ENCODE peak calls at places on chromosomes 5 and 9, in six cellular contexts. I is body of pancreas, E is heart right ventricle, Z is psoas muscle, G is left ventricle myocardium inferior, T is spleen. N is an unnamed sample. For H3K4me1, the result is how much of the 10 kb centered on the place peaks cover.

GRCh38 chr5:116862632-116863455 is 288.2 kb upstream of the SEMA6A start:
- DNase-seq in I (no peak), E (no peak), Z (no peak), G (no peak), T (no peak), N (no peak)

GRCh38 chr9:109966643-109967368 is 186.8 kb downstream of the PALM2AKAP2 start:
- DNase-seq in I (no peak), E (no peak), Z (no peak), G (no peak), T (peak), N (no peak)

GRCh38 chr5:80190960-80191359 is 64.9 kb downstream of the SERINC5 start:
- DNase-seq in I (no peak), E (no peak), Z (no peak), G (no peak), T (no peak), N (no peak)

GRCh38 chr9:91741529-91741928 is 208.5 kb downstream of the ROR2 start:
- DNase-seq in I (no peak), E (no peak), Z (no peak), G (no peak), T (no peak), N (no peak)

GRCh38 chr9:108834959-108835696 is 20.7 kb downstream of the ACTL7B start:
- DNase-seq in I (no peak), E (no peak), Z (no peak), G (no peak), T (no peak), N (no peak)

GRCh38 chr5:773517-774264 is 10.8 kb downstream of the ZDHHC11B start:
- DNase-seq in I (peak), E (no peak), Z (no peak), G (no peak), T (peak), N (peak)

GRCh38 chr9:97548819-97549540 is 47.5 kb downstream of the TMOD1 start:
- DNase-seq in I (no peak), E (no peak), Z (no peak), G (no peak), T (no peak), N (no peak)

GRCh38 chr9:2262809-2263510 is 247.8 kb downstream of the SMARCA2 start:
- DNase-seq in I (no peak), E (no peak), Z (no peak), G (no peak), T (no peak), N (no peak)

GRCh38 chr9:88535932-88536324 is 950 bp downstream of the NXNL2 start:
- DNase-seq in I (peak), E (no peak), Z (no peak), G (no peak), T (peak), N (peak)

GRCh38 chr9:34663296-34663590 is 786 bp upstream of the CCL27 start:
- DNase-seq in I (no peak), E (no peak), Z (no peak), G (no peak), T (no peak), N (no peak)

GRCh38 chr9:138075961-138076649 is 198.5 kb downstream of the CACNA1B start:
- DNase-seq in I (peak), E (no peak), Z (no peak), G (no peak), T (no peak), N (no peak)

GRCh38 chr5:158874343-158874742 is 225.4 kb downstream of the EBF1 start:
- DNase-seq in I (no peak), E (no peak), Z (no peak), G (no peak), T (no peak), N (no peak)

GRCh38 chr5:166074839-166075481 is 2216.5 kb upstream of the WWC1 start:
- DNase-seq in I (no peak), E (no peak), Z (no peak), G (no peak), T (no peak), N (no peak)

GRCh38 chr5:82855893-82856292 is 221.3 kb downstream of the TMEM167A start:
- DNase-seq in I (no peak), E (no peak), Z (no peak), G (no peak), T (no peak), N (no peak)

GRCh38 chr5:18807256-18808193 is 1173.3 kb downstream of the TAF11L14 start:
- DNase-seq in I (no peak), E (no peak), Z (no peak), G (no peak), T (no peak), N (no peak)

GRCh38 chr5:33275921-33276705 is 164.7 kb upstream of the TARS1 start:
- DNase-seq in I (no peak), E (no peak), Z (no peak), G (no peak), T (no peak), N (no peak)

GRCh38 chr5:108748354-108749129 is 845 bp downstream of the FER start:
- DNase-seq in I (peak), E (peak), Z (peak), G (peak), T (peak), N (peak)

GRCh38 chr5:114362977-114363721 is 1.3 kb downstream of the KCNN2 start:
- DNase-seq in I (peak), E (no peak), Z (peak), G (no peak), T (no peak), N (peak)

GRCh38 chr5:170470275-170470674 is 33.5 kb upstream of the KCNIP1 start:
- DNase-seq in I (no peak), E (no peak), Z (no peak), G (no peak), T (no peak), N (no peak)

GRCh38 chr9:107847977-107848376 is 358.4 kb upstream of the KLF4 start:
- DNase-seq in I (no peak), E (no peak), Z (no peak), G (no peak), T (no peak), N (no peak)

GRCh38 chr9:95689669-95690068 is 172.9 kb upstream of the PTCH1 start:
- DNase-seq in I (no peak), E (no peak), Z (no peak), G (no peak), T (no peak), N (no peak)

GRCh38 chr5:113081881-113082546 is 105.4 kb downstream of the DCP2 start:
- DNase-seq in I (no peak), E (no peak), Z (no peak), G (no peak), T (no peak), N (no peak)

GRCh38 chr5:14781106-14781505 is 90.5 kb downstream of the ANKH start:
- DNase-seq in I (no peak), E (no peak), Z (no peak), G (no peak), T (no peak), N (no peak)

GRCh38 chr5:135482383-135482933 is 30.3 kb upstream of the TIFAB start:
- DNase-seq in I (no peak), E (no peak), Z (no peak), G (no peak), T (no peak), N (peak)

GRCh38 chr5:122297587-122298298 is 14.3 kb upstream of the SNCAIP start:
- DNase-seq in I (no peak), E (no peak), Z (no peak), G (no peak), T (no peak), N (no peak)

GRCh38 chr5:132250547-132250946 is 6.9 kb upstream of the PDLIM4 start:
- DNase-seq in I (peak), E (peak), Z (no peak), G (no peak), T (peak), N (peak)

GRCh38 chr5:124353016-124353415 is 393.4 kb downstream of the ZNF608 start:
- DNase-seq in I (no peak), E (no peak), Z (no peak), G (no peak), T (no peak), N (no peak)

GRCh38 chr5:52757527-52757926 is 30.2 kb upstream of the ITGA1 start:
- DNase-seq in I (no peak), E (no peak), Z (no peak), G (no peak), T (no peak), N (no peak)

GRCh38 chr5:134406390-134406789 is 5.3 kb downstream of the CDKN2AIPNL start:
- DNase-seq in I (no peak), E (no peak), Z (no peak), G (no peak), T (no peak), N (no peak)

GRCh38 chr5:172488221-172488620 is 33.9 kb upstream of the SH3PXD2B start:
- DNase-seq in I (no peak), E (no peak), Z (no peak), G (no peak), T (no peak), N (peak)

GRCh38 chr5:65030056-65030455 is 261.3 kb downstream of the CWC27 start:
- DNase-seq in I (no peak), E (no peak), Z (no peak), G (no peak), T (no peak), N (no peak)

GRCh38 chr9:113309204-113309813 is 6.1 kb upstream of the RNF183 start:
- DNase-seq in I (peak), E (peak), Z (no peak), G (no peak), T (no peak), N (no peak)

GRCh38 chr9:121297414-121297813 is 29.5 kb downstream of the GSN start:
- DNase-seq in I (no peak), E (no peak), Z (no peak), G (no peak), T (no peak), N (no peak)

GRCh38 chr9:109139851-109140250 is 20.1 kb upstream of the TMEM245 start:
- DNase-seq in I (no peak), E (no peak), Z (no peak), G (no peak), T (no peak), N (no peak)

GRCh38 chr5:179168636-179169035 is 108.5 kb downstream of the ZNF354C start:
- DNase-seq in I (peak), E (no peak), Z (peak), G (no peak), T (peak), N (no peak)

GRCh38 chr9:127899200-127899943 is at the start of gene ST6GALNAC6:
- DNase-seq in I (peak), E (peak), Z (peak), G (peak), T (peak), N (peak)
- TF ChIP-seq CTCF in I (no peak), E (peak), Z (no peak), G (peak), T (no peak), N (no peak)

GRCh38 chr5:81609810-81610375 is 141.0 kb downstream of the SSBP2 start:
- DNase-seq in I (no peak), E (no peak), Z (no peak), G (no peak), T (no peak), N (no peak)
- H3K4me1 ChIP-seq in I (under half), E (under half), Z (under half), G (under half), T (under half), N (under half)

GRCh38 chr9:128152133-128152780 is 3.0 kb downstream of the LCN2 start:
- DNase-seq in I (no peak), E (no peak), Z (peak), G (no peak), T (peak), N (peak)

GRCh38 chr9:128149001-128149701 is at the start of gene LCN2:
- DNase-seq in I (peak), E (no peak), Z (peak), G (no peak), T (peak), N (peak)

GRCh38 chr9:128149951-128150593 is 819 bp downstream of the LCN2 start:
- DNase-seq in I (no peak), E (no peak), Z (peak), G (no peak), T (peak), N (no peak)

GRCh38 chr9:128151343-128152132 is 2.3 kb downstream of the LCN2 start:
- DNase-seq in I (no peak), E (no peak), Z (peak), G (no peak), T (peak), N (peak)

GRCh38 chr9:128150594-128151342 is 1.5 kb downstream of the LCN2 start:
- DNase-seq in I (no peak), E (no peak), Z (peak), G (no peak), T (peak), N (no peak)
- TF ChIP-seq CTCF in I (no peak), E (no peak), Z (no peak), G (peak), T (peak), N (no peak)

DNA sequence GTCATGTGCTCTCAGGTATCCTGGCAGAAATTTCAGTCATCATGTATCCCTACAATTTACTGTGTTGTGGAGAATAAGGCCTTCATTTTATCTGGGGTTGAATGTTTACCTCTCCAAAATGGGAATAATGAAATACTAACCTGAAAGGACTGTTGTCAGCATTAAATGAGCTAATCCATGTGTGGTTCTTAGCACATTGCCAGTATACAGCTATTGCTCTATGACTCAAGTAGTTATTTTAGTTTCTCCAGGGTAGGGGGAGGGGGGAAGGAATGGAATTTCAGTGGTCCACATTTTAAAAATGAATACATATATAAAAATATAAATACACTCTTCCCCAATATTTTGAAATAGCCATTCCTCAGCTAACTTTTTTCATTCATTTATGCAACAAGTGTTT is 3.5 kb downstream of the PAM start:
- DNase-seq in I (no peak), E (no peak), Z (no peak), G (no peak), T (no peak), N (no peak)
- H3K4me1 ChIP-seq in I (under half), E (half or more), Z (half or more), G (half or more), T (half or more), N (under half)

GRCh38 chr5:139294372-139295165 is 1.0 kb downstream of the MATR3 start:
- DNase-seq in I (peak), E (peak), Z (peak), G (peak), T (peak), N (peak)
- TF ChIP-seq CTCF in I (peak), E (peak), Z (no peak), G (peak), T (no peak), N (peak)

GRCh38 chr9:4226331-4227250 is 73.3 kb downstream of the GLIS3 start:
- DNase-seq in I (no peak), E (no peak), Z (no peak), G (no peak), T (no peak), N (no peak)
- H3K4me1 ChIP-seq in I (under half), E (under half), Z (under half), G (under half), T (under half), N (under half)

GRCh38 chr9:72661401-72662135 is 140.2 kb downstream of the TMC1 start:
- DNase-seq in I (no peak), E (no peak), Z (no peak), G (no peak), T (no peak), N (no peak)
- TF ChIP-seq CTCF in I (no peak), E (no peak), Z (no peak), G (no peak), T (no peak), N (no peak)

DNA sequence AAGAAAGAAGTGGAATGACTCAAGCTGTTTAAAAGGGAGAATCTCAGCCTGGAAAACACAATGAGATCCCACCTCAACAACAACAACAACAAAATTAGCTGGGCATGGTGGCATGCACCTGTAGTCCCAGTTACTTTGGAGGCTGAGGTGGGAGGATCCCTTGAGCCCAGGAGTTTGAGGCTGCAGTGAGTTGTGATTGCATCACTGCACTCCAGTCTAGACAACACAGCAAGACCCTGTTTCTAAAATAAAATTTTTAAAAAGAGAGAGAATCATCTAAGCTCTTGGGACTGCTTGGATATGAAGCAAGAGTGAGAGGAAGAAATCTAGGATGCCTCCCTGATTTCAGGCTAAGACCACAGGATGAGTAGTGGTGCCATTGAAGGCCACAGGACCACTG is 47.4 kb upstream of the KIF2A start:
- DNase-seq in I (no peak), E (no peak), Z (no peak), G (no peak), T (no peak), N (no peak)
- H3K4me1 ChIP-seq in I (under half), E (under half), Z (under half), G (under half), T (under half), N (under half)

N was measured in right lobe of liver.